ENCODE peak calls at places on chromosomes 6 and 20, in six cellular contexts. A, C, O, Z, R and L are unnamed samples.

GRCh38 chr6:19354181-19354580 is 483.0 kb upstream of the ID4 start:
- DNase-seq in A (no peak), C (no peak), O (no peak), Z (no peak), R (no peak), L (no peak)

GRCh38 chr20:2314759-2315439 is 19.1 kb downstream of the TGM3 start:
- DNase-seq in A (no peak), C (peak; percentile 21), O (peak; percentile 95), Z (no peak), R (no peak), L (peak; percentile 31)

GRCh38 chr6:11637266-11637665 is 99.7 kb downstream of the TMEM170B start:
- DNase-seq in A (no peak), C (no peak), O (no peak), Z (no peak), R (no peak), L (no peak)

GRCh38 chr20:38706482-38706881 is 17.8 kb upstream of the SLC32A1 start:
- DNase-seq in A (peak; percentile 31), C (no peak), O (no peak), Z (no peak), R (no peak), L (no peak)

GRCh38 chr20:17620371-17621228 is 50.7 kb downstream of the DSTN start:
- DNase-seq in A (peak; percentile 69), C (no peak), O (no peak), Z (no peak), R (peak; percentile 72), L (no peak)

GRCh38 chr6:85390105-85390728 is 59.7 kb upstream of the NT5E start:
- DNase-seq in A (no peak), C (no peak), O (peak; percentile 37), Z (no peak), R (no peak), L (no peak)

GRCh38 chr6:160054271-160054670 is 67.3 kb upstream of the SLC22A1 start:
- DNase-seq in A (no peak), C (no peak), O (no peak), Z (no peak), R (no peak), L (no peak)

GRCh38 chr6:36209606-36210005 is 13.1 kb downstream of the BRPF3 start:
- DNase-seq in A (no peak), C (no peak), O (no peak), Z (no peak), R (no peak), L (no peak)

GRCh38 chr6:679282-679681 is 13.7 kb downstream of the EXOC2 start:
- DNase-seq in A (no peak), C (no peak), O (no peak), Z (no peak), R (no peak), L (peak; percentile 65)

GRCh38 chr6:12578751-12579150 is 137.8 kb upstream of the PHACTR1 start:
- DNase-seq in A (no peak), C (no peak), O (peak; percentile 49), Z (no peak), R (no peak), L (no peak)

GRCh38 chr6:131597448-131597847 is 24.4 kb downstream of the ARG1 start:
- DNase-seq in A (no peak), C (peak; percentile 5), O (no peak), Z (no peak), R (no peak), L (peak; percentile 45)

GRCh38 chr20:59214619-59215547 is 51.3 kb downstream of the ZNF831 start:
- DNase-seq in A (no peak), C (no peak), O (no peak), Z (no peak), R (no peak), L (no peak)

GRCh38 chr6:138308728-138309110 is 69.0 kb upstream of the SMIM28 start:
- DNase-seq in A (no peak), C (no peak), O (no peak), Z (no peak), R (no peak), L (no peak)

GRCh38 chr6:3549314-3549940 is 92.6 kb upstream of the SLC22A23 start:
- DNase-seq in A (no peak), C (no peak), O (no peak), Z (no peak), R (no peak), L (no peak)

GRCh38 chr6:151018035-151018434 is 152.5 kb downstream of the MTHFD1L start:
- DNase-seq in A (no peak), C (no peak), O (no peak), Z (no peak), R (no peak), L (no peak)

GRCh38 chr6:169144356-169144755 is 109.3 kb downstream of the THBS2 start:
- DNase-seq in A (no peak), C (no peak), O (no peak), Z (no peak), R (no peak), L (no peak)

GRCh38 chr20:61373956-61374545 is 122.0 kb downstream of the CDH4 start:
- DNase-seq in A (no peak), C (no peak), O (no peak), Z (no peak), R (no peak), L (no peak)

GRCh38 chr6:21414065-21414464 is 179.5 kb upstream of the SOX4 start:
- DNase-seq in A (no peak), C (no peak), O (no peak), Z (no peak), R (no peak), L (no peak)

GRCh38 chr6:117143647-117144046 is 121.7 kb upstream of the VGLL2 start:
- DNase-seq in A (no peak), C (no peak), O (no peak), Z (no peak), R (no peak), L (no peak)

GRCh38 chr6:105107207-105107606 is 72.6 kb downstream of the POPDC3 start:
- DNase-seq in A (no peak), C (no peak), O (no peak), Z (no peak), R (no peak), L (no peak)

GRCh38 chr6:155595264-155595663 is 139.6 kb upstream of the NOX3 start:
- DNase-seq in A (no peak), C (peak; percentile 3), O (no peak), Z (no peak), R (no peak), L (peak; percentile 3)

GRCh38 chr20:43459022-43459942 is 1.6 kb downstream of the SRSF6 start:
- DNase-seq in A (no peak), C (no peak), O (peak; percentile 18), Z (no peak), R (no peak), L (peak; percentile 41)

GRCh38 chr6:16338577-16339262 is 100.3 kb downstream of the GMPR start:
- DNase-seq in A (no peak), C (peak; percentile 24), O (peak; percentile 100), Z (no peak), R (no peak), L (peak; percentile 96)

GRCh38 chr6:36441307-36441894 is 1.3 kb downstream of the PXT1 start:
- DNase-seq in A (no peak), C (peak; percentile 92), O (peak; percentile 99), Z (peak; percentile 64), R (peak; percentile 98), L (peak; percentile 99)

GRCh38 chr20:63100926-63101699 is 94.3 kb upstream of the BHLHE23 start:
- DNase-seq in A (no peak), C (no peak), O (no peak), Z (no peak), R (peak; percentile 58), L (no peak)

GRCh38 chr6:78629154-78629721 is 238.1 kb upstream of the IRAK1BP1 start:
- DNase-seq in A (peak; percentile 43), C (no peak), O (peak; percentile 32), Z (no peak), R (no peak), L (peak; percentile 75)

GRCh38 chr6:168200571-168201134 is 118.9 kb downstream of the DACT2 start:
- DNase-seq in A (no peak), C (no peak), O (no peak), Z (no peak), R (peak; percentile 41), L (no peak)

GRCh38 chr6:129031051-129031599 is 148.2 kb downstream of the LAMA2 start:
- DNase-seq in A (no peak), C (no peak), O (peak; percentile 46), Z (no peak), R (no peak), L (peak; percentile 85)

GRCh38 chr20:20710847-20711315 is 1.6 kb downstream of the RALGAPA2 start:
- DNase-seq in A (no peak), C (peak; percentile 69), O (no peak), Z (peak; percentile 14), R (no peak), L (no peak)